ENCODE peak calls at places on chromosomes 6 and 20, in four cellular contexts. N is PC-9, Y is HCT116, E is neural progenitor cell. Q is an unnamed sample. For H3K27me3, the result is how much of the 10 kb centered on the place peaks cover.

GRCh38 chr6:109342564-109342963 is 39.7 kb downstream of the CD164 start:
- DNase-seq in N (peak), Y (no peak), E (no peak), Q (no peak)

GRCh38 chr6:73580247-73581149 is 59.7 kb upstream of the EEF1A1 start:
- DNase-seq in Y (peak), N (peak), E (peak), Q (peak)

GRCh38 chr6:43858161-43859153 is 88.4 kb downstream of the VEGFA start:
- DNase-seq in N (no peak), Y (no peak), E (peak), Q (no peak)

GRCh38 chr20:63556873-63557478 is 3.0 kb downstream of the FNDC11 start:
- DNase-seq in E (peak), N (no peak), Y (no peak), Q (no peak)

GRCh38 chr6:23349521-23350147 is 776.4 kb upstream of the NRSN1 start:
- DNase-seq in Y (peak), E (no peak), N (peak), Q (peak)

GRCh38 chr20:19552144-19552895 is 205.7 kb upstream of the RIN2 start:
- DNase-seq in E (peak), N (no peak), Y (no peak), Q (no peak)

GRCh38 chr6:6409397-6410030 is 89.1 kb upstream of the F13A1 start:
- DNase-seq in E (no peak), N (no peak), Y (no peak), Q (no peak)

GRCh38 chr20:40563296-40563950 is 125.6 kb downstream of the MAFB start:
- DNase-seq in Y (peak), N (peak), E (no peak), Q (peak)

GRCh38 chr20:52294106-52294628 is 102.6 kb upstream of the ZFP64 start:
- DNase-seq in E (no peak), N (no peak), Y (no peak), Q (no peak)

GRCh38 chr6:8006208-8006607 is 58.0 kb downstream of the BLOC1S5 start:
- DNase-seq in Y (peak), N (no peak), E (peak), Q (no peak)

GRCh38 chr20:36113566-36114247 is 40.8 kb upstream of the EPB41L1 start:
- DNase-seq in E (peak), N (no peak), Y (no peak), Q (no peak)

GRCh38 chr6:164039954-164040375 is 625.4 kb downstream of the QKI start:
- DNase-seq in N (no peak), Y (no peak), E (no peak), Q (no peak)

GRCh38 chr6:372336-372911 is 19.1 kb upstream of the IRF4 start:
- DNase-seq in N (no peak), Y (no peak), E (no peak), Q (no peak)

GRCh38 chr6:82364087-82365010 is 732 bp downstream of the TPBG start:
- DNase-seq in N (peak), Y (peak), E (peak), Q (no peak)

GRCh38 chr6:21634582-21634981 is 41.0 kb downstream of the SOX4 start:
- DNase-seq in Y (no peak), N (no peak), E (no peak), Q (peak)

GRCh38 chr6:154427425-154427824 is 70.8 kb upstream of the IPCEF1 start:
- DNase-seq in E (no peak), N (no peak), Y (no peak), Q (no peak)

GRCh38 chr20:33744773-33745385 is 13.1 kb downstream of the ZNF341 start:
- DNase-seq in E (no peak), Y (no peak), N (no peak), Q (peak)

GRCh38 chr6:112286756-112287155 is 32.4 kb upstream of the LAMA4 start:
- DNase-seq in E (no peak), Y (no peak), N (no peak), Q (no peak)

GRCh38 chr20:2729251-2729713 is 36.7 kb downstream of the EBF4 start:
- DNase-seq in E (no peak), N (no peak), Y (no peak), Q (no peak)

GRCh38 chr6:161044335-161044734 is 52.8 kb downstream of the MAP3K4 start:
- DNase-seq in N (no peak), E (no peak), Y (no peak), Q (no peak)

GRCh38 chr20:1860446-1860845 is 34.8 kb upstream of the SIRPA start:
- DNase-seq in Y (no peak), E (peak), N (no peak), Q (peak)

GRCh38 chr6:24603241-24603640 is 42.8 kb downstream of the KIAA0319 start:
- DNase-seq in E (no peak), Y (no peak), N (no peak), Q (no peak)

GRCh38 chr6:22413681-22414305 is 117.0 kb upstream of the PRL start:
- DNase-seq in Y (no peak), E (no peak), N (no peak), Q (no peak)

GRCh38 chr6:33752139-33753015 is 5.7 kb upstream of the IP6K3 start:
- DNase-seq in Y (no peak), E (peak), N (peak), Q (no peak)

GRCh38 chr6:152399409-152399808 is 237.8 kb downstream of the SYNE1 start:
- DNase-seq in N (no peak), Y (no peak), E (no peak), Q (no peak)

GRCh38 chr20:7841967-7842301 is 98.3 kb downstream of the HAO1 start:
- DNase-seq in E (peak), Y (no peak), N (no peak), Q (peak)

GRCh38 chr6:44931385-44931784 is 396.7 kb upstream of the RUNX2 start:
- DNase-seq in E (no peak), N (no peak), Y (no peak), Q (no peak)

GRCh38 chr6:161444966-161445799 is 171.3 kb upstream of the AGPAT4 start:
- DNase-seq in Y (no peak), E (no peak), N (no peak), Q (no peak)

GRCh38 chr6:162562041-162562440 is 165.5 kb downstream of the PRKN start:
- DNase-seq in N (no peak), E (no peak), Y (no peak), Q (no peak)

GRCh38 chr6:104705095-104705707 is 154.5 kb downstream of the HACE1 start:
- DNase-seq in N (peak), Y (no peak), E (no peak), Q (peak)

GRCh38 chr6:156883497-156884252 is 106.5 kb downstream of the ARID1B start:
- DNase-seq in E (no peak), Y (no peak), N (peak), Q (no peak)

GRCh38 chr6:24431045-24431451 is 28.3 kb downstream of the MRS2 start:
- DNase-seq in N (peak), E (peak), Y (peak), Q (peak)

GRCh38 chr6:159966339-159966738 is 2.5 kb upstream of the IGF2R start:
- DNase-seq in Y (no peak), E (no peak), N (no peak), Q (no peak)

GRCh38 chr6:109082178-109082577 is 12.5 kb downstream of the SESN1 start:
- DNase-seq in N (no peak), Y (no peak), E (no peak), Q (no peak)

GRCh38 chr6:17032595-17033591 is 69.0 kb upstream of the STMND1 start:
- DNase-seq in Y (no peak), E (no peak), N (peak), Q (peak)

GRCh38 chr6:167643223-167643622 is 183.5 kb upstream of the AFDN start:
- DNase-seq in E (no peak), Y (no peak), N (no peak), Q (no peak)

GRCh38 chr6:27872634-27873028 is 39.6 kb downstream of the OR2B2 start:
- DNase-seq in E (no peak), Y (no peak), N (no peak), Q (no peak)
- H2AFZ ChIP-seq in E (no peak), Y (no peak), N (peak), Q (peak)

GRCh38 chr6:26017567-26017966 is 55.0 kb downstream of the TRIM38 start:
- DNase-seq in E (no peak), Y (no peak), N (peak), Q (no peak)
- TF ChIP-seq CTCF in E (no peak), Y (no peak), N (no peak), Q (peak)

DNA sequence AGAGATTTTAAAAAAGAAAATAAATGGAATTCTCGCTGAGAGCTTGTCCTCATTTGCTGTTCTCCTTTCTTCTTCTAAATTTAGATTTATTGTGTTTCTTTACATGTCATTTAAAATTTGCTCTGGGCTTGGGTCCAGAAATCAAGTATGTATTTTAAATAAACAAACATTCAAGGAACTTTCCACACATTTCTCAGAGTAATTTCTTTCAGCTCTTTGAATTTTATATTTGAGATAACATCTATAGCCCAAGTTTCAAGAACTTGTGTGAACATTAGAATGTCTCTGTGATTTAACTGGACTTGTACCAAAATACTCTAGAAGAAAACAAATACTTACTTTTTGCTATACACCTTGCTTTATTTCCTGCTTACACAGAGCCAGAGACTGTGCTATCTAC is 192.3 kb downstream of the TMEM200A start:
- DNase-seq in N (no peak), Y (no peak), E (no peak), Q (no peak)
- H3K27me3 ChIP-seq in N (under half), Y (under half), E (under half), Q (under half)

GRCh38 chr6:107704377-107705013 is 119.6 kb downstream of the SCML4 start:
- DNase-seq in Y (peak), E (peak), N (peak), Q (no peak)
- H2AFZ ChIP-seq in Y (peak), E (peak), N (no peak), Q (no peak)

Q was measured in keratinocyte.